ENCODE peak calls at places on chromosomes 4 and X, in seven cellular contexts. P is NB4, M is lower lobe of right lung, J is HFF-Myc, G is adipocyte, A is fibroblast of mammary gland, B is Peyer's patch. N is an unnamed sample.

GRCh38 chrX:100874240-100874798 is at the start of gene NOX1:
- DNase-seq in P (no peak), M (no peak), J (no peak), G (no peak), A (no peak), B (no peak), N (no peak)

GRCh38 chr4:76365636-76366035 is 55.3 kb downstream of the CCDC158 start:
- DNase-seq in P (no peak), M (no peak), J (no peak), G (no peak), A (peak; percentile 59), B (no peak), N (no peak)

GRCh38 chr4:81412941-81413488 is 58.7 kb downstream of the RASGEF1B start:
- DNase-seq in P (no peak), M (no peak), J (no peak), G (no peak), A (no peak), B (no peak), N (no peak)

GRCh38 chrX:21193196-21193595 is 181.0 kb upstream of the CNKSR2 start:
- DNase-seq in P (no peak), M (no peak), J (no peak), G (no peak), A (no peak), B (no peak), N (no peak)

GRCh38 chr4:99159699-99160098 is 15.6 kb upstream of the ADH4 start:
- DNase-seq in P (no peak), M (no peak), J (no peak), G (no peak), A (peak; percentile 24), B (no peak), N (no peak)

GRCh38 chr4:80185787-80186548 is 11.3 kb upstream of the PRDM8 start:
- DNase-seq in P (no peak), M (no peak), J (no peak), G (no peak), A (no peak), B (no peak), N (no peak)

GRCh38 chr4:111330786-111331185 is 707.9 kb upstream of the PITX2 start:
- DNase-seq in P (no peak), M (no peak), J (no peak), G (peak; percentile 29), A (no peak), B (no peak), N (no peak)

GRCh38 chr4:8191136-8191747 is 7.8 kb upstream of the SH3TC1 start:
- DNase-seq in P (peak; percentile 92), M (peak; percentile 85), J (no peak), G (no peak), A (peak; percentile 53), B (peak; percentile 71), N (no peak)

GRCh38 chr4:53132117-53132889 is 233.6 kb downstream of the SCFD2 start:
- DNase-seq in P (no peak), M (no peak), J (no peak), G (peak; percentile 42), A (peak; percentile 66), B (no peak), N (no peak)

GRCh38 chrX:23118890-23119527 is 119.2 kb downstream of the DDX53 start:
- DNase-seq in P (no peak), M (no peak), J (no peak), G (no peak), A (no peak), B (no peak), N (no peak)

GRCh38 chrX:46967547-46967946 is 55.3 kb downstream of the JADE3 start:
- DNase-seq in P (no peak), M (no peak), J (no peak), G (no peak), A (no peak), B (peak; percentile 50), N (no peak)

GRCh38 chr4:2071912-2072867 is 13.1 kb downstream of the NAT8L start:
- DNase-seq in P (no peak), M (peak; percentile 38), J (no peak), G (no peak), A (no peak), B (no peak), N (peak; percentile 78)

GRCh38 chr4:147550626-147551250 is 66.5 kb upstream of the TMEM184C start:
- DNase-seq in P (no peak), M (no peak), J (no peak), G (peak; percentile 57), A (peak; percentile 93), B (no peak), N (no peak)
- H3K4me3 ChIP-seq in P (no peak overlapping the region), M (no peak overlapping the region), J (no peak overlapping the region), G (peak overlapping the region; percentile 64), A (no peak overlapping the region), B (no peak overlapping the region), N (no peak overlapping the region)

GRCh38 chr4:105306158-105306781 is 159.6 kb downstream of the TET2 start:
- DNase-seq in P (no peak), M (no peak), J (no peak), G (no peak), A (peak; percentile 4), B (no peak), N (no peak)
- H3K4me3 ChIP-seq in P (no peak overlapping the region), M (no peak overlapping the region), J (no peak overlapping the region), G (no peak overlapping the region), A (no peak overlapping the region), B (no peak overlapping the region), N (no peak overlapping the region)

GRCh38 chrX:133796282-133796681 is 189.1 kb downstream of the GPC3 start:
- DNase-seq in P (no peak), M (no peak), J (no peak), G (no peak), A (no peak), B (no peak), N (no peak)

GRCh38 chrX:133794151-133794550 is 191.2 kb downstream of the GPC3 start:
- DNase-seq in P (no peak), M (no peak), J (no peak), G (no peak), A (no peak), B (no peak), N (no peak)

GRCh38 chrX:133786382-133786781 is 199.0 kb downstream of the GPC3 start:
- DNase-seq in P (no peak), M (no peak), J (no peak), G (no peak), A (no peak), B (no peak), N (no peak)

DNA sequence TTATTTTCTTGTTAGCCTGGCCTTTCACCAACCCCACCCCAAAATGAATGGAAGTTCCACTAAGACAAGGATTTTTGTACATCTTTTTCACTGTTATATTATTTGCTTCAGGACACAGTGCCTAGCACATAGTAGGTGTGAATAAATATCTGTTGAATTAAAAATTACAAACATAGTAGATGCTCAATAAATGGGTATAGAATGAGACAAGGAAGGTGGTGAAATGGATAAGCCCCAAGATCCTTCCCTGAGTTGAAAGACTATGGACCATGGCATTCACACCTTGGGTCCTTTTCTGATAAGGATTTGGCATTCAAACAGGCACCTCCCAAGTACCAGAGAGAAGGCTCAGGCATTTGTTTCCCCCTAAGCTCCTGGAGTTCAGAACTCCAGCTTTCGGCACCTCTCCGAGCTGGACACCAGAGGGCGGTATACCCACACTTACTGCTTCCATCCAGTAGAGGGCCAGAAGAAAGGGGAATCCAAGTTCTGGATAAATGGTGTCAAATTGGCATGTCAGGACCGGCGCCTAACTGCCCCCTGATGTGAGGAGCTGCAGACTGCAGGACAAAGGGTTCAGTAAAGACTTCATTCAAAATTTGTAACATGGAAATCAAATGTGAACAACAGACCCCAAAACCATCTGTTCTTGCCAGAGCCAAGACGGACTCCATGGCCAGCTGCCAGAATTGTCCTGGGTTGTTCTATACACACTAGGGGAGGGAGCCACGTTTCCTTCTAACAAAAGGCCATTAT is 193.0 kb downstream of the GPC3 start:
- DNase-seq in P (peak; percentile 64), M (peak; percentile 52), J (peak; percentile 40), G (peak; percentile 81), A (peak; percentile 75), B (peak; percentile 74), N (peak; percentile 60)
- H3K4me3 ChIP-seq in P (no peak overlapping the region), M (peak overlapping the region; percentile 27), J (no peak overlapping the region), G (peak overlapping the region; percentile 73), A (peak overlapping the region; percentile 32), B (no peak overlapping the region), N (no peak overlapping the region)

DNA sequence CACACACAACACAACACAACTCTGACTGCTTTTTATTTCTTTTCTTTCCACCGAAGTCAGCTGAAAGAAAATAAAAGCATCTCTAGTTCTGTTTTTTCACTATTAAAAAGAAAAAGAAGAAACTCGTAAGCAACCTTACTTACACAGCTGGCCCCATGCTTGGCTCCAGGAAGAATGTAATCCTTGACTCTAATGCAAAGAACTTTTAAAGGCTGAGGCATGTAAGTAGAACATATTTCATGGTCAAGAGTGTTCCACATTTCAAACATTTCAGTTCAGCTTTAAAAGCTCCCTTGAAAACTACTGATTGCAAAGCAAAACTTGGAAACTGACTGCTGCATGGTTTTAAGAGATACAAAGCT is 648 bp downstream of the GASK1B start:
- DNase-seq in P (no peak), M (no peak), J (no peak), G (peak; percentile 48), A (peak; percentile 63), B (no peak), N (no peak)
- H3K4me3 ChIP-seq in P (no peak overlapping the region), M (peak overlapping the region; percentile 53), J (peak overlapping the region; percentile 47), G (peak overlapping the region; percentile 90), A (peak overlapping the region; percentile 77), B (no peak overlapping the region), N (no peak overlapping the region)

GRCh38 chrX:130906776-130907175 is 3.8 kb upstream of the ENOX2 start:
- DNase-seq in P (no peak), M (no peak), J (no peak), G (no peak), A (no peak), B (no peak), N (no peak)
- H3K4me3 ChIP-seq in P (no peak overlapping the region), M (no peak overlapping the region), J (no peak overlapping the region), G (no peak overlapping the region), A (no peak overlapping the region), B (no peak overlapping the region), N (no peak overlapping the region)

DNA sequence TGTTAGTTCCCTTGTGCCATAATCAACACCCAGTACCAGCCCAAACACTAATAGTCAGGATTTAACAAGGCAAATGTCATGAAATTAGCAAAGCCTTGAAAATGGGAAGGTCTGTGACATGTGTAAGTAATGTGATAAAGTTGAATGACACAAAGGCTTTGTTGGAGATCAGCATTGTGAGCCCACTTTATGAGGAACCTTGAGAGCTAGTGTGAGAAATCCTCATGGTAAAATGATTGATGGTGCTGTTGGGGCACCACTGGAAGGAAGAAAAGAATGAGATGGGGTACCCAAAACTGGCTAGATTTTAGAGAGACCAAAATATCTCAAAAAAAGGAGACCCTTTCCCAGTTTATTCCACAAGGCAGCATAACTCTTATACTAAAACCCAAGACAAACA is 3.3 kb upstream of the LIN54 start:
- DNase-seq in P (peak; percentile 38), M (no peak), J (no peak), G (no peak), A (no peak), B (no peak), N (no peak)
- H3K4me3 ChIP-seq in P (peak overlapping the region; percentile 93), M (peak overlapping the region; percentile 90), J (no peak overlapping the region), G (peak overlapping the region; percentile 89), A (no peak overlapping the region), B (no peak overlapping the region), N (no peak overlapping the region)

GRCh38 chr4:21413807-21414370 is 534.7 kb downstream of the KCNIP4 start:
- DNase-seq in P (no peak), M (no peak), J (no peak), G (no peak), A (no peak), B (no peak), N (no peak)
- H3K4me3 ChIP-seq in P (no peak overlapping the region), M (no peak overlapping the region), J (no peak overlapping the region), G (no peak overlapping the region), A (no peak overlapping the region), B (no peak overlapping the region), N (no peak overlapping the region)

GRCh38 chr4:119284876-119285611 is 36.9 kb downstream of the FABP2 start:
- DNase-seq in P (no peak), M (no peak), J (no peak), G (peak; percentile 63), A (peak; percentile 32), B (no peak), N (no peak)
- H3K4me3 ChIP-seq in P (no peak overlapping the region), M (no peak overlapping the region), J (no peak overlapping the region), G (peak overlapping the region; percentile 64), A (peak overlapping the region; percentile 8), B (no peak overlapping the region), N (no peak overlapping the region)